ENCODE peak calls at places on chromosomes 5 and 9, in four cellular contexts. T, J, W and Q are unnamed samples.

GRCh38 chr9:134619456-134619982 is 22.1 kb upstream of the COL5A1 start:
- DNase-seq in T (no peak), J (no peak), W (no peak), Q (no peak)

GRCh38 chr5:158805195-158805594 is 294.5 kb downstream of the EBF1 start:
- DNase-seq in T (no peak), J (no peak), W (peak; percentile 22), Q (no peak)

GRCh38 chr5:134100283-134101011 is 14.0 kb upstream of the TCF7 start:
- DNase-seq in T (no peak), J (no peak), W (peak; percentile 45), Q (peak; percentile 78)

GRCh38 chr5:154642499-154643245 is 112.5 kb upstream of the LARP1 start:
- DNase-seq in T (no peak), J (no peak), W (no peak), Q (no peak)

GRCh38 chr9:110050925-110051355 is 157.0 kb downstream of the C9orf152 start:
- DNase-seq in T (no peak), J (no peak), W (no peak), Q (peak; percentile 56)

GRCh38 chr5:133391349-133392136 is 220.8 kb downstream of the FSTL4 start:
- DNase-seq in T (no peak), J (no peak), W (no peak), Q (no peak)

GRCh38 chr9:121902483-121903135 is 190.5 kb downstream of the TTLL11 start:
- DNase-seq in T (no peak), J (no peak), W (peak; percentile 54), Q (no peak)

GRCh38 chr9:135123735-135124134 is 36.3 kb downstream of the OLFM1 start:
- DNase-seq in T (no peak), J (peak; percentile 29), W (peak; percentile 66), Q (no peak)

GRCh38 chr9:87556821-87557220 is 59.2 kb downstream of the DAPK1 start:
- DNase-seq in T (no peak), J (no peak), W (no peak), Q (no peak)

GRCh38 chr5:123610665-123611406 is 98.9 kb downstream of the CSNK1G3 start:
- DNase-seq in T (peak; percentile 30), J (peak; percentile 62), W (peak; percentile 23), Q (peak; percentile 33)

GRCh38 chr5:113122053-113122452 is 145.5 kb downstream of the DCP2 start:
- DNase-seq in T (no peak), J (no peak), W (no peak), Q (no peak)

GRCh38 chr5:54093081-54093492 is 217.3 kb downstream of the ARL15 start:
- DNase-seq in T (no peak), J (no peak), W (peak; percentile 16), Q (no peak)

GRCh38 chr9:2116073-2116472 is 100.9 kb downstream of the SMARCA2 start:
- DNase-seq in T (peak; percentile 40), J (no peak), W (peak; percentile 23), Q (no peak)

GRCh38 chr9:89359018-89359417 is 40.7 kb downstream of the SECISBP2 start:
- DNase-seq in T (no peak), J (peak; percentile 52), W (peak; percentile 66), Q (no peak)

GRCh38 chr5:155258139-155258538 is 244.6 kb downstream of the KIF4B start:
- DNase-seq in T (no peak), J (no peak), W (no peak), Q (no peak)

GRCh38 chr5:7445066-7445465 is 49.1 kb downstream of the ADCY2 start:
- DNase-seq in T (no peak), J (no peak), W (no peak), Q (no peak)

GRCh38 chr5:146940295-146940694 is 61.7 kb upstream of the PPP2R2B start:
- DNase-seq in T (no peak), J (no peak), W (no peak), Q (no peak)

GRCh38 chr9:86721843-86722705 is 225.2 kb downstream of the GAS1 start:
- DNase-seq in T (no peak), J (no peak), W (no peak), Q (no peak)

GRCh38 chr5:138573949-138574670 is 1.1 kb downstream of the HSPA9 start:
- DNase-seq in T (no peak), J (no peak), W (no peak), Q (no peak)

GRCh38 chr9:111891910-111892499 is 4.6 kb upstream of the UGCG start:
- DNase-seq in T (no peak), J (no peak), W (no peak), Q (no peak)

GRCh38 chr9:135295556-135296300 is 183.9 kb upstream of the PPP1R26 start:
- DNase-seq in T (no peak), J (no peak), W (no peak), Q (no peak)

GRCh38 chr5:126619781-126620180 is 19.0 kb downstream of the PHAX start:
- DNase-seq in T (no peak), J (no peak), W (no peak), Q (no peak)

GRCh38 chr5:124238350-124238749 is 508.1 kb downstream of the ZNF608 start:
- DNase-seq in T (no peak), J (no peak), W (no peak), Q (no peak)

GRCh38 chr9:79382044-79382443 is 189.7 kb upstream of the TLE4 start:
- DNase-seq in T (no peak), J (no peak), W (no peak), Q (no peak)

GRCh38 chr9:37163299-37163698 is 42.9 kb downstream of the ZCCHC7 start:
- DNase-seq in T (no peak), J (no peak), W (no peak), Q (no peak)

GRCh38 chr5:181037365-181037861 is 2.7 kb upstream of the BTNL9 start:
- DNase-seq in T (no peak), J (no peak), W (no peak), Q (no peak)

GRCh38 chr5:68315679-68316271 is 100.2 kb downstream of the PIK3R1 start:
- DNase-seq in T (no peak), J (no peak), W (no peak), Q (no peak)

GRCh38 chr9:18463991-18464390 is 10.0 kb upstream of the ADAMTSL1 start:
- DNase-seq in T (no peak), J (no peak), W (no peak), Q (no peak)

GRCh38 chr9:97501177-97501971 is at the start of gene TMOD1:
- DNase-seq in T (peak; percentile 65), J (peak; percentile 90), W (peak; percentile 99), Q (peak; percentile 47)

GRCh38 chr5:135107101-135107500 is 73.1 kb upstream of the PITX1 start:
- DNase-seq in T (no peak), J (no peak), W (no peak), Q (no peak)

GRCh38 chr9:87148391-87149237 is 201.3 kb upstream of the GAS1 start:
- DNase-seq in T (peak; percentile 74), J (peak; percentile 49), W (peak; percentile 81), Q (no peak)

GRCh38 chr5:147686421-147686820 is 96.1 kb downstream of the JAKMIP2 start:
- DNase-seq in T (no peak), J (no peak), W (no peak), Q (no peak)

GRCh38 chr5:167587768-167588167 is 703.7 kb upstream of the WWC1 start:
- DNase-seq in T (peak; percentile 52), J (peak; percentile 73), W (peak; percentile 48), Q (no peak)

GRCh38 chr9:113998529-113999255 is 79.4 kb downstream of the AMBP start:
- DNase-seq in T (no peak), J (no peak), W (peak; percentile 56), Q (no peak)
- TF ChIP-seq CTCF in T (no peak), J (peak; percentile 25), W (peak; percentile 28), Q (no peak)

DNA sequence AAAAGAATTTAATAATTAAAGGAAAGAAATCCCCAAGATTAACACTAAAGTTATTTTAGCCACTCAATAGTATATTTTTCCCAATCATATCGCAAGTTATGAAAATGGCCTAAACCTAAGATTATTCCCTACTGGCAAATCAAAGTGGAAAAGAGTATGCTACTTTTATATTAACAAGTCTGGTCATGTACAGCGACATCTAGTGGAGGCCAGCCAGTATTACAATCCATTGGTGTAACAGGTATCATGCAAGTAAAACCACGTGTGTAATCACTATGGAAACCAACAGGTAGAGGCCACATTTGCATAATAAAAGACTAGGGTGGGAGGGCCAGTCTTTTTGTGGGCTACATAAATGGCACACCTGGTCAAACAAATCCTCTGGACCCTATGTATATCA is 976.4 kb upstream of the CDH9 start:
- DNase-seq in T (no peak), J (no peak), W (peak; percentile 1), Q (no peak)
- TF ChIP-seq CTCF in T (peak; percentile 69), J (peak; percentile 35), W (peak; percentile 78), Q (peak; percentile 32)

DNA sequence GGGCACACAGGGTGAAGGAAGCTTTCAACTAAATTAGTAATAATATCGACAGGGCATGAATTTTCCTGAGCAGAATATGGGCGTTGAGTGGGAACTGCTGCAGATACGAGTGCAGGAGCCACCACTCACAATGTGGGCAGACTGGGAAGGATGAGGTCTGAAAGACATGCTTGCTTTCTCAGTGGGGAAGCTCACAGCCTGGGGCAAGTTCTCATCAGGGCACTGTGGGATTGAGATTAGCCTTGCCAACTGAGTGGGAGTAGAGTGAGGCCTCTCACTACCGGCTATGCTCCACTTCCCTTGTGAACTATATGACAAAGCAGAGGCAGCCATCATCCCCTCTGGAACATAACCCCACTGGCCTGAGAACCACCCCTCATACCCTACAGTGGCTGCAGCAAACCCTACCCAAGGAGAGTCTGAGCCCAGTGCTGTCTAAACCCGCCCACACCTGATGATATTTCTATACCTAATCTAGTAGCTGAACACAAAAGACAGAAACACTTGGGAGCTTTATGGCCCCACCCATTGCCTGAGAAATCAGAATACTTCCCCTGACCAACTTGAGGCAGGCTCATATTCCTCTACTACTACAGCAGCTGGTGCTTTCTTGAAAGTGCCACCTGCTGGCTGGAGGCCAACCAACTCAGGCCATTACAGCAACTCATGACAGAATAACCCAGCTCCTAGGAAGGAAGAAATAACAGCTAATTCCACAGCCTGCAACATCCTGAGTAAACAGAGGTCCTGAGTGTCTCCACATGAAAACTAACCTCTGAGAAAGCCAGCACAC is 173.7 kb upstream of the SPEF2 start:
- DNase-seq in T (no peak), J (no peak), W (no peak), Q (no peak)
- TF ChIP-seq CTCF in T (no peak), J (no peak), W (no peak), Q (no peak)

DNA sequence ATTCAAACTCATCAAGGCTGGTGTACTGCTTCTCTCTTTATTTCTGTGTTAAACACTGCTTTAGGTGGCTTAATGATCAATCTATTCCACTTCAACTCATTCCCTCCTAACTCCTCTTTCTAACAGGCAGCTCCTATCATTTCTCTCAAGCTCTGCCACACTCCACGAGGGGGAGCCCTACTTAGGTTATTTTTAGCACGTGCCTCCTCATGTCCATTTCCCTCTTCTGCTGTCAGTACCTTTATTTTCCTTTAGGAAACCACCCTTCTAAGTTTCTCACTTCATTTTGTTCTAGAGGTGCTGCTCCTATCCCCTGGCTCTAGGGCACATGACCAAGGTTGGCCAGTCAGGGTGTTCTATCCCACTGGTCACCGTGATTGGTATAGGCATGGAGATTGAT is 6.7 kb upstream of the BRINP1 start:
- DNase-seq in T (peak; percentile 67), J (peak; percentile 72), W (peak; percentile 32), Q (no peak)
- TF ChIP-seq CTCF in T (peak; percentile 62), J (no peak), W (peak; percentile 63), Q (peak; percentile 52)

DNA sequence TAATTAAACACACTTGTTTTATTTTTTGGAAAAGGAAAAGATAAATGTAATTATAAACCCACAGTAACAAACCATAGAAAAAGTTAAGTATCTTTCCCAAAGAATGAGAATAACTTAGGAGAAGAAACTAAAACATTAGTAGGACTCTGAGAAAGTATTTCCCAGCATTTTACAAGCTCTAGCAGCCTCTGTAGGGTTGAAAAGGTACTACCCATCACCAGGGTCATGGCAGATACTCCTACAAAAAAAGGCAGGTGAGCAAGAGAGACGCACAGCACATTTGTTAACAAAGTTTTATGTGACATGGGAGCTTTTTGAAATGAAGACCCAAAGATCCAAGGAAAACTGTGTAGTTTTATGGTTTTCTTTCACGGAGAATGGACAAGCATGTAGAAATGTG is 77.7 kb upstream of the FAM169A start:
- DNase-seq in T (no peak), J (no peak), W (no peak), Q (no peak)
- TF ChIP-seq CTCF in T (no peak), J (peak; percentile 10), W (peak; percentile 34), Q (peak; percentile 20)